ENCODE peak calls at places on chromosomes 6 and 20, in six cellular contexts. One of them, this sample, is unnamed.

GRCh38 chr6:104527761-104528415 is 331.8 kb downstream of the HACE1 start:
- DNase-seq in HFF-Myc: no peak
- DNase-seq in psoas muscle: no peak
- DNase-seq in non-pigmented ciliary epithelial cell: no peak
- DNase-seq in colonic mucosa: peak; percentile 52
- DNase-seq in DMS79 treated with DMSO at 0.1 percent for 48 hours: no peak
- DNase-seq in this sample: peak; percentile 64

GRCh38 chr6:72321741-72322140 is 300.1 kb upstream of the KCNQ5 start:
- DNase-seq in HFF-Myc: peak; percentile 77
- DNase-seq in psoas muscle: no peak
- DNase-seq in non-pigmented ciliary epithelial cell: no peak
- DNase-seq in colonic mucosa: no peak
- DNase-seq in DMS79 treated with DMSO at 0.1 percent for 48 hours: no peak
- DNase-seq in this sample: no peak

GRCh38 chr6:12958052-12958706 is 241.6 kb downstream of the PHACTR1 start:
- DNase-seq in HFF-Myc: no peak
- DNase-seq in psoas muscle: no peak
- DNase-seq in non-pigmented ciliary epithelial cell: no peak
- DNase-seq in colonic mucosa: no peak
- DNase-seq in DMS79 treated with DMSO at 0.1 percent for 48 hours: no peak
- DNase-seq in this sample: no peak

GRCh38 chr6:162262466-162263196 is 464.9 kb downstream of the PRKN start:
- DNase-seq in HFF-Myc: no peak
- DNase-seq in psoas muscle: no peak
- DNase-seq in non-pigmented ciliary epithelial cell: no peak
- DNase-seq in colonic mucosa: no peak
- DNase-seq in DMS79 treated with DMSO at 0.1 percent for 48 hours: no peak
- DNase-seq in this sample: no peak

GRCh38 chr6:27495386-27496135 is 22.7 kb upstream of the ZNF184 start:
- DNase-seq in HFF-Myc: peak; percentile 85
- DNase-seq in psoas muscle: peak; percentile 37
- DNase-seq in non-pigmented ciliary epithelial cell: no peak
- DNase-seq in colonic mucosa: peak; percentile 56
- DNase-seq in DMS79 treated with DMSO at 0.1 percent for 48 hours: no peak
- DNase-seq in this sample: peak; percentile 89

GRCh38 chr20:19367591-19367990 is 155.1 kb downstream of the SLC24A3 start:
- DNase-seq in HFF-Myc: no peak
- DNase-seq in psoas muscle: no peak
- DNase-seq in non-pigmented ciliary epithelial cell: no peak
- DNase-seq in colonic mucosa: no peak
- DNase-seq in DMS79 treated with DMSO at 0.1 percent for 48 hours: no peak
- DNase-seq in this sample: no peak

GRCh38 chr6:101126501-101126900 is 245.4 kb upstream of the ASCC3 start:
- DNase-seq in HFF-Myc: no peak
- DNase-seq in psoas muscle: no peak
- DNase-seq in non-pigmented ciliary epithelial cell: no peak
- DNase-seq in colonic mucosa: no peak
- DNase-seq in DMS79 treated with DMSO at 0.1 percent for 48 hours: no peak
- DNase-seq in this sample: no peak

GRCh38 chr20:23254505-23254904 is 96.1 kb upstream of the NXT1 start:
- DNase-seq in HFF-Myc: no peak
- DNase-seq in psoas muscle: no peak
- DNase-seq in non-pigmented ciliary epithelial cell: no peak
- DNase-seq in colonic mucosa: no peak
- DNase-seq in DMS79 treated with DMSO at 0.1 percent for 48 hours: no peak
- DNase-seq in this sample: no peak

GRCh38 chr6:123908813-123909212 is 105.1 kb downstream of the NKAIN2 start:
- DNase-seq in HFF-Myc: no peak
- DNase-seq in psoas muscle: no peak
- DNase-seq in non-pigmented ciliary epithelial cell: no peak
- DNase-seq in colonic mucosa: no peak
- DNase-seq in DMS79 treated with DMSO at 0.1 percent for 48 hours: no peak
- DNase-seq in this sample: no peak

GRCh38 chr20:56781108-56781739 is 152.1 kb downstream of the TFAP2C start:
- DNase-seq in HFF-Myc: no peak
- DNase-seq in psoas muscle: peak; percentile 59
- DNase-seq in non-pigmented ciliary epithelial cell: no peak
- DNase-seq in colonic mucosa: no peak
- DNase-seq in DMS79 treated with DMSO at 0.1 percent for 48 hours: no peak
- DNase-seq in this sample: no peak

GRCh38 chr20:59515013-59515905 is 89.1 kb upstream of the PHACTR3 start:
- DNase-seq in HFF-Myc: peak; percentile 26
- DNase-seq in psoas muscle: peak; percentile 68
- DNase-seq in non-pigmented ciliary epithelial cell: peak; percentile 8
- DNase-seq in colonic mucosa: peak; percentile 74
- DNase-seq in DMS79 treated with DMSO at 0.1 percent for 48 hours: peak; percentile 31
- DNase-seq in this sample: peak; percentile 91

This sample was measured in WTC11.